ENCODE peak calls at places on chromosome 11, in five cellular contexts. X is upper lobe of right lung, E is heart right ventricle, W is IMR-90, L is GM23338. N is an unnamed sample.

GRCh38 chr11:64752106-64752970 is 7.4 kb downstream of the PYGM start:
- DNase-seq in X (peak; percentile 53), L (no peak), E (no peak), W (no peak), N (no peak)

GRCh38 chr11:97290444-97291041 is 900.7 kb downstream of the JRKL start:
- DNase-seq in E (no peak), X (no peak), W (no peak), L (no peak), N (no peak)

GRCh38 chr11:35622070-35622469 is 3.8 kb downstream of the FJX1 start:
- DNase-seq in W (peak; percentile 84), L (peak; percentile 70), E (no peak), X (no peak), N (no peak)

GRCh38 chr11:76339217-76339616 is 41.7 kb downstream of the THAP12 start:
- DNase-seq in L (no peak), E (peak; percentile 67), W (no peak), X (peak; percentile 69), N (no peak)

GRCh38 chr11:68412593-68413475 is 47.7 kb upstream of the PPP6R3 start:
- DNase-seq in L (no peak), W (peak; percentile 11), E (no peak), X (no peak), N (no peak)

GRCh38 chr11:33479216-33479615 is 221.4 kb downstream of the C11orf91 start:
- DNase-seq in X (no peak), W (no peak), E (no peak), L (no peak), N (no peak)

GRCh38 chr11:28759311-28759710 is 651.1 kb downstream of the METTL15 start:
- DNase-seq in W (peak; percentile 59), E (no peak), X (no peak), L (peak; percentile 52), N (no peak)

GRCh38 chr11:66950113-66950535 is 8.1 kb downstream of the PC start:
- DNase-seq in L (peak; percentile 35), W (peak; percentile 94), E (no peak), X (no peak), N (no peak)

GRCh38 chr11:103529217-103529684 is 420.0 kb downstream of the DYNC2H1 start:
- DNase-seq in X (no peak), E (no peak), W (peak; percentile 78), L (no peak), N (no peak)

GRCh38 chr11:57460017-57460755 is at the start of gene RTN4RL2:
- DNase-seq in X (peak; percentile 75), E (peak; percentile 49), W (peak; percentile 45), L (peak; percentile 94), N (no peak)

GRCh38 chr11:2308713-2309112 is 6.9 kb downstream of the TSPAN32 start:
- DNase-seq in E (no peak), L (no peak), X (no peak), W (no peak), N (no peak)

GRCh38 chr11:115721309-115722007 is 217.2 kb upstream of the CADM1 start:
- DNase-seq in W (no peak), E (no peak), X (no peak), L (no peak), N (no peak)

GRCh38 chr11:69393865-69394233 is 87.6 kb upstream of the LINC01488 start:
- DNase-seq in L (no peak), X (no peak), W (no peak), E (no peak), N (no peak)

GRCh38 chr11:832529-833113 is at the start of gene CD151:
- DNase-seq in L (peak; percentile 82), X (peak; percentile 79), E (no peak), W (peak; percentile 45), N (peak; percentile 60)

GRCh38 chr11:78063440-78064181 is at the start of gene THRSP:
- DNase-seq in W (no peak), X (no peak), E (no peak), L (no peak), N (no peak)

GRCh38 chr11:121965330-121965729 is 150.7 kb downstream of the BLID start:
- DNase-seq in L (no peak), X (no peak), E (no peak), W (peak; percentile 74), N (no peak)

GRCh38 chr11:129720994-129721393 is 94.7 kb upstream of the TMEM45B start:
- DNase-seq in W (no peak), L (no peak), E (no peak), X (no peak), N (no peak)

GRCh38 chr11:106400949-106401545 is 323.6 kb downstream of the AASDHPPT start:
- DNase-seq in E (no peak), L (no peak), W (peak; percentile 55), X (no peak), N (no peak)

GRCh38 chr11:1827095-1827797 is 7.5 kb upstream of the SYT8 start:
- DNase-seq in E (peak; percentile 64), X (peak; percentile 85), L (no peak), W (peak; percentile 65), N (no peak)

GRCh38 chr11:127000291-127000968 is at the start of gene KIRREL3:
- DNase-seq in W (peak; percentile 40), X (no peak), L (peak; percentile 53), E (no peak), N (no peak)

GRCh38 chr11:2704356-2704755 is 4.6 kb upstream of the KCNQ1OT1 start:
- DNase-seq in L (no peak), E (no peak), W (no peak), X (no peak), N (no peak)

GRCh38 chr11:126212089-126212660 is 593 bp downstream of the FAM118B start:
- DNase-seq in E (no peak), L (peak; percentile 27), W (peak; percentile 24), X (no peak), N (no peak)

GRCh38 chr11:62560566-62561103 is 13.1 kb downstream of the EEF1G start:
- DNase-seq in W (peak; percentile 98), L (peak; percentile 98), X (peak; percentile 88), E (peak; percentile 91), N (peak; percentile 72)

DNA sequence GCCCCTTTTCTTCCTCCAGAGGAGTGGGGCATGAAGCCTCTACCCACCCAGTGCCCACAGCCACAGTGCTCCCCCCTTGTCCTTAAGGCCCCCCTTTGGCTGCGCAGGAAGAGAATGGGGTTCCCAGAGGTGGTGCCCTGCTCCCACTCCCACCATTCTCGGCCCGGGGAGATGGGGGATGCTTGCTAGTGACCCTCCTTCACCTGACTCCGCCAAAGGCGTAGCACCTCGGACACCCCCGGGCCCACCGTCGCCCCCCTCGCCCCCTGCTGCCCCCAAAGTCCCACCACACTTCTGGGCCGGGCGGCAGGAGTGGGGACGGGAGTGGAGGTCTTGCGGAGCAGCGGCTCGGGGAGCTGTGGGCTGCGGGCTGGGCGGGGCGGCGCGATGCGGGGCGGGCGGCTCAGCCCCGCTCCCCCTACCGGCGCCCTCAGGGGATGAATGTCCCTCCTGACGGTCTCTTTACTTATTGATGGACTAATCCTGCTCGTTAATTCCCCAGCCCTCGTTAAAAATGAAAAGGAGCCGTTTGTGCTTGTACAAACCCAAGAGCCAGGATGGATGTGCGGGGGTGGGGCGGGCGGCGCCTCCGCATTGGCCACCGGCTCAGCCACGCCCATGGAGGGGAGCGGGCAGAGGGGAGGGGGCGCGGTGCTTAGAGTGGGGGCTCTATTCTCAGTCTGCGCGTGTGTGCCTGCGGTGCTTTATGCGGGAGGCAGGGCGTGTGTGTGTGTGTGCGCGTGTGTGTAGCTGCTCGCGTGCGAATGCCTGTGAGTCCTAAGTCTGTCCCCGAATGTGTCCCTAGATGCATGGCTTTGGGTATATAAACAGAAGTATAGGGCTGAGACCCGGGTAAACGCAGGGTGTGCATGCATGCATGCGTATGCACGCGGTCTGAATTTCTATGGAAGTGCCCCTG is 25.6 kb downstream of the SYT7 start:
- DNase-seq in W (no peak), L (peak; percentile 68), E (no peak), X (no peak), N (no peak)
- H3K27me3 ChIP-seq in W (peaks cover 70% of the 10 kb centered on the region), L (peaks cover 17% of the 10 kb centered on the region), E (peaks cover 12% of the 10 kb centered on the region), X (peaks cover 42% of the 10 kb centered on the region), N (peaks cover 6% of the 10 kb centered on the region)

GRCh38 chr11:73310076-73310475 is 2.0 kb downstream of the ARHGEF17 start:
- DNase-seq in L (no peak), W (no peak), X (no peak), E (no peak), N (no peak)

GRCh38 chr11:73311394-73311869 is 3.4 kb downstream of the ARHGEF17 start:
- DNase-seq in L (no peak), E (no peak), W (no peak), X (no peak), N (no peak)

GRCh38 chr11:73308963-73309960 is 1.2 kb downstream of the ARHGEF17 start:
- DNase-seq in W (peak; percentile 96), E (peak; percentile 92), X (peak; percentile 96), L (peak; percentile 96), N (no peak)

GRCh38 chr11:73312036-73312435 is 4.0 kb downstream of the ARHGEF17 start:
- DNase-seq in W (no peak), E (no peak), X (no peak), L (no peak), N (no peak)

GRCh38 chr11:73310661-73311393 is 2.8 kb downstream of the ARHGEF17 start:
- DNase-seq in L (no peak), W (no peak), X (no peak), E (no peak), N (no peak)
- H3K4me3 ChIP-seq in L (no peak overlapping the region), W (peak overlapping the region; percentile 63), X (peak overlapping the region; percentile 76), E (peak overlapping the region; percentile 87), N (no peak overlapping the region)

GRCh38 chr11:134425816-134426536 is 13.9 kb upstream of the B3GAT1 start:
- DNase-seq in E (no peak), W (no peak), L (no peak), X (no peak), N (no peak)

GRCh38 chr11:134423106-134423505 is 11.1 kb upstream of the B3GAT1 start:
- DNase-seq in X (no peak), L (no peak), W (no peak), E (no peak), N (no peak)

GRCh38 chr11:134429104-134429503 is 17.1 kb upstream of the B3GAT1 start:
- DNase-seq in E (no peak), L (no peak), W (no peak), X (no peak), N (no peak)

DNA sequence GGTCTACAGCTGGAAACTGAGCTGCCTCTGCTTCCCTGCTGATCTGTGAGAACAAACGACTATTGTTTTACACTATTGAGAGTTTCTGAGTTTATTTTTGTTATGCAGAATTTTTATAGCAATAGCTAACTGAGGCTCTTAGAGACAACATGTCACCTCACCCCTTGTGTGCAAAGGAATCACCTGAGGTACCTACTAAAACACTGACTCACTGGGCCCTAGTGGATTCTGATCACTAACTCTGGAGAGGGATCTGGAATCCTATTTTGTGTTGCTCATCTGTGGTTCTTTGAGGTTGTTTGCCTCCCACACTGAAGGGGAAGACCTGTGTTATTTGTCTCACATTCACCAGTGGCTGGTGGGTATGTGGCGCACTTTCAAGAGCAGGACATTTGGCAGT is 13.4 kb upstream of the B3GAT1 start:
- DNase-seq in X (no peak), E (no peak), L (no peak), W (no peak), N (no peak)
- H3K27ac ChIP-seq in X (no peak overlapping the region), E (no peak overlapping the region), L (no peak overlapping the region), W (no peak overlapping the region), N (no peak overlapping the region)

GRCh38 chr11:71210861-71211260 is 41.5 kb downstream of the SHANK2 start:
- DNase-seq in L (no peak), E (no peak), W (no peak), X (peak; percentile 56), N (no peak)

GRCh38 chr11:71209656-71210055 is 42.7 kb downstream of the SHANK2 start:
- DNase-seq in E (no peak), L (no peak), X (peak; percentile 46), W (no peak), N (no peak)

GRCh38 chr11:71207563-71207962 is 44.8 kb downstream of the SHANK2 start:
- DNase-seq in L (no peak), X (no peak), E (no peak), W (no peak), N (no peak)

GRCh38 chr11:71207996-71208774 is 44.2 kb downstream of the SHANK2 start:
- DNase-seq in L (no peak), E (no peak), W (no peak), X (peak; percentile 34), N (no peak)

GRCh38 chr11:71209181-71209580 is 43.2 kb downstream of the SHANK2 start:
- DNase-seq in E (no peak), L (no peak), W (no peak), X (peak; percentile 61), N (no peak)
- H3K27me3 ChIP-seq in E (peaks cover 14% of the 10 kb centered on the region), L (no peaks in the 10 kb centered on the region), W (no peaks in the 10 kb centered on the region), X (no peaks in the 10 kb centered on the region), N (no peaks in the 10 kb centered on the region)

N was measured in CD4-positive, CD25-positive, alpha-beta regulatory T cell.